ENCODE peak calls at places on chromosomes 11 and 22, in six cellular contexts. One of them, this sample, is unnamed.

GRCh38 chr22:33126881-33127280 is 68.7 kb upstream of the SYN3 start:
- DNase-seq in neural crest cell: no peak
- DNase-seq in pons: peak; percentile 49
- DNase-seq in NCI-H1417: peak; percentile 28
- DNase-seq in uterus: no peak
- DNase-seq in HEK293T: peak; percentile 18
- DNase-seq in this sample: no peak

GRCh38 chr11:96486890-96487633 is 97.2 kb downstream of the JRKL start:
- DNase-seq in neural crest cell: peak; percentile 3
- DNase-seq in pons: no peak
- DNase-seq in NCI-H1417: peak; percentile 47
- DNase-seq in uterus: no peak
- DNase-seq in HEK293T: no peak
- DNase-seq in this sample: no peak

GRCh38 chr11:110093407-110094297 is 460 bp downstream of the ZC3H12C start:
- DNase-seq in neural crest cell: peak; percentile 51
- DNase-seq in pons: peak; percentile 77
- DNase-seq in NCI-H1417: peak; percentile 53
- DNase-seq in uterus: peak; percentile 67
- DNase-seq in HEK293T: peak; percentile 46
- DNase-seq in this sample: peak; percentile 87

GRCh38 chr22:19648419-19648929 is 65.8 kb upstream of the SEPTIN5 start:
- DNase-seq in neural crest cell: no peak
- DNase-seq in pons: no peak
- DNase-seq in NCI-H1417: no peak
- DNase-seq in uterus: no peak
- DNase-seq in HEK293T: no peak
- DNase-seq in this sample: no peak

GRCh38 chr11:47980907-47981621 is 705 bp downstream of the PTPRJ start:
- DNase-seq in neural crest cell: peak; percentile 63
- DNase-seq in pons: no peak
- DNase-seq in NCI-H1417: peak; percentile 47
- DNase-seq in uterus: no peak
- DNase-seq in HEK293T: peak; percentile 59
- DNase-seq in this sample: peak; percentile 68

GRCh38 chr11:66264893-66265292 is 3.5 kb upstream of the RAB1B start:
- DNase-seq in neural crest cell: no peak
- DNase-seq in pons: no peak
- DNase-seq in NCI-H1417: no peak
- DNase-seq in uterus: no peak
- DNase-seq in HEK293T: peak; percentile 33
- DNase-seq in this sample: no peak

GRCh38 chr11:126405906-126406305 is 50.4 kb downstream of the ST3GAL4 start:
- DNase-seq in neural crest cell: no peak
- DNase-seq in pons: no peak
- DNase-seq in NCI-H1417: no peak
- DNase-seq in uterus: no peak
- DNase-seq in HEK293T: no peak
- DNase-seq in this sample: peak; percentile 39

GRCh38 chr11:12074529-12075195 is 35.7 kb upstream of the MICAL2 start:
- DNase-seq in neural crest cell: no peak
- DNase-seq in pons: no peak
- DNase-seq in NCI-H1417: no peak
- DNase-seq in uterus: no peak
- DNase-seq in HEK293T: no peak
- DNase-seq in this sample: peak; percentile 42

GRCh38 chr11:82823635-82824614 is 76.3 kb downstream of the PRCP start:
- DNase-seq in neural crest cell: no peak
- DNase-seq in pons: peak; percentile 82
- DNase-seq in NCI-H1417: no peak
- DNase-seq in uterus: no peak
- DNase-seq in HEK293T: no peak
- DNase-seq in this sample: no peak

GRCh38 chr11:15519124-15519791 is 404.5 kb downstream of the INSC start:
- DNase-seq in neural crest cell: no peak
- DNase-seq in pons: no peak
- DNase-seq in NCI-H1417: no peak
- DNase-seq in uterus: no peak
- DNase-seq in HEK293T: no peak
- DNase-seq in this sample: no peak

GRCh38 chr11:12073436-12073835 is 37.0 kb upstream of the MICAL2 start:
- DNase-seq in neural crest cell: no peak
- DNase-seq in pons: no peak
- DNase-seq in NCI-H1417: no peak
- DNase-seq in uterus: no peak
- DNase-seq in HEK293T: no peak
- DNase-seq in this sample: no peak

GRCh38 chr11:69509846-69510390 is 28.5 kb downstream of the LINC01488 start:
- DNase-seq in neural crest cell: no peak
- DNase-seq in pons: no peak
- DNase-seq in NCI-H1417: no peak
- DNase-seq in uterus: no peak
- DNase-seq in HEK293T: no peak
- DNase-seq in this sample: no peak

GRCh38 chr11:18347471-18348125 is 25.2 kb downstream of the GTF2H1 start:
- DNase-seq in neural crest cell: no peak
- DNase-seq in pons: no peak
- DNase-seq in NCI-H1417: no peak
- DNase-seq in uterus: no peak
- DNase-seq in HEK293T: no peak
- DNase-seq in this sample: no peak

GRCh38 chr11:131880279-131880678 is 509.9 kb downstream of the NTM start:
- DNase-seq in neural crest cell: no peak
- DNase-seq in pons: no peak
- DNase-seq in NCI-H1417: peak; percentile 31
- DNase-seq in uterus: no peak
- DNase-seq in HEK293T: no peak
- DNase-seq in this sample: no peak

GRCh38 chr22:36352775-36353507 is 34.8 kb downstream of the MYH9 start:
- DNase-seq in neural crest cell: no peak
- DNase-seq in pons: no peak
- DNase-seq in NCI-H1417: no peak
- DNase-seq in uterus: no peak
- DNase-seq in HEK293T: no peak
- DNase-seq in this sample: peak; percentile 91

GRCh38 chr22:18979957-18980356 is 43.9 kb upstream of the PRODH start:
- DNase-seq in neural crest cell: no peak
- DNase-seq in pons: no peak
- DNase-seq in NCI-H1417: no peak
- DNase-seq in uterus: no peak
- DNase-seq in HEK293T: no peak
- DNase-seq in this sample: no peak

GRCh38 chr11:130428271-130428670 is at the start of gene ADAMTS8:
- DNase-seq in neural crest cell: no peak
- DNase-seq in pons: no peak
- DNase-seq in NCI-H1417: no peak
- DNase-seq in uterus: no peak
- DNase-seq in HEK293T: peak; percentile 35
- DNase-seq in this sample: no peak

GRCh38 chr11:92240946-92241345 is 16.3 kb downstream of the FAT3 start:
- DNase-seq in neural crest cell: no peak
- DNase-seq in pons: peak; percentile 4
- DNase-seq in NCI-H1417: no peak
- DNase-seq in uterus: no peak
- DNase-seq in HEK293T: no peak
- DNase-seq in this sample: no peak

GRCh38 chr22:36763576-36763975 is 12.3 kb downstream of the IFT27 start:
- DNase-seq in neural crest cell: no peak
- DNase-seq in pons: no peak
- DNase-seq in NCI-H1417: no peak
- DNase-seq in uterus: no peak
- DNase-seq in HEK293T: no peak
- DNase-seq in this sample: no peak

GRCh38 chr22:22048318-22048942 is 65.8 kb upstream of the TOP3B start:
- DNase-seq in neural crest cell: no peak
- DNase-seq in pons: no peak
- DNase-seq in NCI-H1417: no peak
- DNase-seq in uterus: no peak
- DNase-seq in HEK293T: no peak
- DNase-seq in this sample: no peak

GRCh38 chr11:18706330-18707243 is 8.0 kb downstream of the TMEM86A start:
- DNase-seq in neural crest cell: no peak
- DNase-seq in pons: peak; percentile 56
- DNase-seq in NCI-H1417: peak; percentile 62
- DNase-seq in uterus: peak; percentile 76
- DNase-seq in HEK293T: no peak
- DNase-seq in this sample: peak; percentile 86

GRCh38 chr11:127063191-127063590 is 62.6 kb upstream of the KIRREL3 start:
- DNase-seq in neural crest cell: no peak
- DNase-seq in pons: no peak
- DNase-seq in NCI-H1417: no peak
- DNase-seq in uterus: no peak
- DNase-seq in HEK293T: no peak
- DNase-seq in this sample: no peak

GRCh38 chr11:118215262-118215661 is 9.5 kb downstream of the JAML start:
- DNase-seq in neural crest cell: no peak
- DNase-seq in pons: no peak
- DNase-seq in NCI-H1417: no peak
- DNase-seq in uterus: no peak
- DNase-seq in HEK293T: no peak
- DNase-seq in this sample: no peak

GRCh38 chr11:130070109-130070828 is 575 bp downstream of the APLP2 start:
- DNase-seq in neural crest cell: peak; percentile 37
- DNase-seq in pons: no peak
- DNase-seq in NCI-H1417: peak; percentile 35
- DNase-seq in uterus: peak; percentile 26
- DNase-seq in HEK293T: peak; percentile 21
- DNase-seq in this sample: peak; percentile 84

GRCh38 chr11:130947481-130947880 is 31.2 kb upstream of the SNX19 start:
- DNase-seq in neural crest cell: no peak
- DNase-seq in pons: no peak
- DNase-seq in NCI-H1417: no peak
- DNase-seq in uterus: no peak
- DNase-seq in HEK293T: no peak
- DNase-seq in this sample: no peak

GRCh38 chr11:111631666-111632039 is 29.4 kb downstream of the SIK2 start:
- DNase-seq in neural crest cell: no peak
- DNase-seq in pons: peak; percentile 22
- DNase-seq in NCI-H1417: no peak
- DNase-seq in uterus: no peak
- DNase-seq in HEK293T: no peak
- DNase-seq in this sample: no peak

This sample was measured in aorta.